ENCODE peak calls at places on chromosomes 11 and 22, in seven cellular contexts. M is bronchial epithelial cell, K is H7, G is iPS DF 6.9, J is kidney epithelial cell, V is fibroblast of lung, O is mesendoderm. T is an unnamed sample.

GRCh38 chr22:16955678-16956210 is 52.3 kb downstream of the GAB4 start:
- DNase-seq in O (no peak), G (no peak), J (no peak), M (no peak), K (no peak), V (no peak), T (no peak)

GRCh38 chr11:125110996-125111340 is 458 bp downstream of the TMEM218 start:
- DNase-seq in J (no peak), M (peak), V (no peak), K (peak), G (no peak), O (peak), T (no peak)

GRCh38 chr11:76665172-76665571 is 5.4 kb downstream of the LRRC32 start:
- DNase-seq in V (no peak), M (no peak), O (no peak), G (no peak), J (no peak), K (peak), T (no peak)

GRCh38 chr11:13343931-13344717 is 66.5 kb downstream of the BMAL1 start:
- DNase-seq in G (peak), V (peak), K (peak), M (peak), J (no peak), O (peak), T (peak)

GRCh38 chr22:22061085-22062077 is 78.8 kb upstream of the TOP3B start:
- DNase-seq in K (no peak), V (no peak), O (no peak), M (peak), G (no peak), J (no peak), T (no peak)

GRCh38 chr11:68988486-68988885 is 7.7 kb upstream of the MRGPRD start:
- DNase-seq in G (no peak), K (no peak), J (no peak), M (no peak), O (no peak), V (no peak), T (no peak)

GRCh38 chr11:62909107-62909894 is 11.9 kb downstream of the CHRM1 start:
- DNase-seq in V (peak), O (peak), J (no peak), K (peak), G (peak), M (peak), T (no peak)

GRCh38 chr22:23210428-23211170 is 30.3 kb downstream of the BCR start:
- DNase-seq in J (no peak), M (no peak), K (no peak), O (no peak), G (no peak), V (no peak), T (no peak)

GRCh38 chr11:85930879-85931366 is 75.7 kb downstream of the CCDC83 start:
- DNase-seq in M (no peak), K (no peak), J (no peak), V (no peak), G (no peak), O (no peak), T (no peak)

GRCh38 chr22:20089226-20089976 is 9.4 kb downstream of the DGCR8 start:
- DNase-seq in J (no peak), M (no peak), V (no peak), G (no peak), O (no peak), K (no peak), T (no peak)

GRCh38 chr11:127632971-127633680 is 632.6 kb upstream of the KIRREL3 start:
- DNase-seq in M (no peak), J (no peak), K (peak), V (no peak), G (no peak), O (peak), T (no peak)

GRCh38 chr11:36622431-36623136 is 24.5 kb upstream of the RAG2 start:
- DNase-seq in G (no peak), K (no peak), V (peak), M (peak), O (no peak), J (no peak), T (no peak)

GRCh38 chr11:122808494-122808893 is 29.8 kb upstream of the CRTAM start:
- DNase-seq in K (no peak), V (peak), O (no peak), M (peak), G (no peak), J (no peak), T (no peak)

GRCh38 chr22:28978158-28978557 is 83.5 kb downstream of the C22orf31 start:
- DNase-seq in V (peak), O (no peak), K (no peak), J (no peak), G (no peak), M (peak), T (no peak)
- H3K4me3 ChIP-seq in V (no peak), O (no peak), K (no peak), J (no peak), G (no peak), M (no peak), T (no peak)

GRCh38 chr22:30425616-30426394 is at the start of gene MTFP1:
- DNase-seq in O (peak), K (peak), J (no peak), G (no peak), V (peak), M (peak), T (peak)

GRCh38 chr22:30424471-30425326 is 869 bp upstream of the MTFP1 start:
- DNase-seq in V (no peak), O (peak), J (no peak), M (peak), K (no peak), G (no peak), T (no peak)

GRCh38 chr22:30427871-30428270 is 2.3 kb downstream of the MTFP1 start:
- DNase-seq in O (no peak), J (no peak), M (no peak), G (no peak), K (no peak), V (no peak), T (no peak)

GRCh38 chr22:30425327-30425615 is 297 bp upstream of the MTFP1 start:
- DNase-seq in G (no peak), K (no peak), O (no peak), M (peak), V (no peak), J (no peak), T (no peak)

GRCh38 chr22:30426395-30427353 is 1.1 kb downstream of the MTFP1 start:
- DNase-seq in K (peak), J (peak), M (peak), O (peak), V (peak), G (peak), T (peak)
- H3K4me3 ChIP-seq in K (peak), J (peak), M (peak), O (no peak), V (peak), G (peak), T (peak)

GRCh38 chr11:96338910-96339703 is 3.9 kb downstream of the MAML2 start:
- DNase-seq in V (peak), O (peak), G (no peak), M (peak), K (no peak), J (no peak), T (peak)

GRCh38 chr11:96339704-96340554 is 3.1 kb downstream of the MAML2 start:
- DNase-seq in K (no peak), M (no peak), J (no peak), O (no peak), V (peak), G (no peak), T (no peak)

GRCh38 chr11:96342131-96342970 is 644 bp downstream of the MAML2 start:
- DNase-seq in V (peak), K (no peak), J (no peak), O (no peak), G (no peak), M (peak), T (no peak)

GRCh38 chr11:96341237-96342130 is 1.5 kb downstream of the MAML2 start:
- DNase-seq in G (no peak), V (peak), O (no peak), K (peak), M (no peak), J (no peak), T (peak)

DNA sequence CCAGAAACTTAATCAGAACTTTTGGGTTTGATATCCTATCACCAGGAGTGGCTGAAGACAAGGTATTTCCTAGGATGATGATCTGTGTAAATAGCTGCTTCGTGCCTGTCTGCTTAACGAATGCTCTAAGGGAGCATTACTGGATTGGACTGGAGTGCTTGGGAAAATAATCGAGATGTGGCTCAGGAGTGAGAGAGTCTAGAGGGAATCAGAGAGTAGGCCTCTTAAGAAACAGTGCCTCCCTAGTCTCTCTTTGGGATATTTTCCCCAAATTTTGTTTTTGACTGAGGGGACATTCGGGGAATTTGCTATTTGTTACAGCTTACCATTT is 2.5 kb downstream of the MAML2 start:
- DNase-seq in M (no peak), G (no peak), J (no peak), K (no peak), V (peak), O (no peak), T (no peak)
- H3K4me3 ChIP-seq in M (no peak), G (no peak), J (peak), K (no peak), V (peak), O (no peak), T (peak)

GRCh38 chr11:75565221-75565814 is 3.3 kb downstream of the SERPINH1 start:
- DNase-seq in J (no peak), O (peak), M (peak), G (no peak), V (peak), K (peak), T (no peak)
- H3K4me3 ChIP-seq in J (no peak), O (no peak), M (no peak), G (no peak), V (peak), K (no peak), T (no peak)

GRCh38 chr22:44516841-44517240 is 18.8 kb upstream of the RTL6 start:
- DNase-seq in J (no peak), G (no peak), M (no peak), K (no peak), V (no peak), O (no peak), T (no peak)

GRCh38 chr22:44522526-44523170 is 24.6 kb upstream of the RTL6 start:
- DNase-seq in O (no peak), M (no peak), G (no peak), J (no peak), K (no peak), V (no peak), T (no peak)

GRCh38 chr22:44520695-44521094 is 22.7 kb upstream of the RTL6 start:
- DNase-seq in K (no peak), G (no peak), O (no peak), V (peak), M (no peak), J (no peak), T (no peak)

GRCh38 chr22:44521326-44521725 is 23.3 kb upstream of the RTL6 start:
- DNase-seq in K (no peak), V (peak), J (no peak), G (no peak), M (no peak), O (no peak), T (no peak)

GRCh38 chr22:44519895-44520294 is 21.9 kb upstream of the RTL6 start:
- DNase-seq in J (no peak), K (no peak), V (no peak), O (no peak), M (no peak), G (no peak), T (no peak)
- H3K4me3 ChIP-seq in J (no peak), K (no peak), V (no peak), O (no peak), M (no peak), G (no peak), T (no peak)

GRCh38 chr11:64244107-64244506 is 2.6 kb downstream of the PPP1R14B start:
- DNase-seq in J (no peak), G (no peak), V (no peak), O (no peak), M (no peak), K (no peak), T (no peak)
- H3K4me3 ChIP-seq in J (no peak), G (no peak), V (peak), O (no peak), M (no peak), K (no peak), T (no peak)

T was measured in CD4-positive, CD25-positive, alpha-beta regulatory T cell.